ENCODE peak calls at places on chromosomes 7 and 10, in six cellular contexts. One of them, this sample, is unnamed.

GRCh38 chr7:53237344-53237913 is 202.0 kb downstream of the POM121L12 start:
- DNase-seq in H1: no peak
- DNase-seq in AG09319: no peak
- DNase-seq in activated B cell treated with CpG ODN at 0.5 μM for 24 hours: no peak
- DNase-seq in astrocyte of the cerebellum: no peak
- DNase-seq in SK-N-SH: no peak
- DNase-seq in this sample: no peak

GRCh38 chr10:6542999-6543430 is 37.1 kb downstream of the PRKCQ start:
- DNase-seq in astrocyte of the cerebellum: no peak
- DNase-seq in H1: no peak
- DNase-seq in SK-N-SH: no peak
- DNase-seq in activated B cell treated with CpG ODN at 0.5 μM for 24 hours: no peak
- DNase-seq in AG09319: no peak
- DNase-seq in this sample: no peak

GRCh38 chr7:146764458-146764857 is 647.9 kb downstream of the CNTNAP2 start:
- DNase-seq in SK-N-SH: no peak
- DNase-seq in H1: no peak
- DNase-seq in activated B cell treated with CpG ODN at 0.5 μM for 24 hours: no peak
- DNase-seq in astrocyte of the cerebellum: no peak
- DNase-seq in AG09319: no peak
- DNase-seq in this sample: no peak

GRCh38 chr10:133150656-133151055 is 9.4 kb upstream of the KNDC1 start:
- DNase-seq in H1: peak
- DNase-seq in SK-N-SH: no peak
- DNase-seq in activated B cell treated with CpG ODN at 0.5 μM for 24 hours: no peak
- DNase-seq in astrocyte of the cerebellum: no peak
- DNase-seq in AG09319: no peak
- DNase-seq in this sample: peak

GRCh38 chr7:151520419-151521229 is 929 bp upstream of the RHEB start:
- DNase-seq in AG09319: no peak
- DNase-seq in SK-N-SH: peak
- DNase-seq in H1: peak
- DNase-seq in astrocyte of the cerebellum: no peak
- DNase-seq in activated B cell treated with CpG ODN at 0.5 μM for 24 hours: peak
- DNase-seq in this sample: peak

GRCh38 chr10:104109908-104110662 is 11.9 kb upstream of the SFR1 start:
- DNase-seq in AG09319: no peak
- DNase-seq in astrocyte of the cerebellum: no peak
- DNase-seq in activated B cell treated with CpG ODN at 0.5 μM for 24 hours: no peak
- DNase-seq in H1: no peak
- DNase-seq in SK-N-SH: no peak
- DNase-seq in this sample: no peak

GRCh38 chr7:102119925-102120324 is 166.7 kb upstream of the SH2B2 start:
- DNase-seq in SK-N-SH: no peak
- DNase-seq in astrocyte of the cerebellum: no peak
- DNase-seq in H1: no peak
- DNase-seq in activated B cell treated with CpG ODN at 0.5 μM for 24 hours: no peak
- DNase-seq in AG09319: no peak
- DNase-seq in this sample: no peak

GRCh38 chr7:97873606-97874005 is 1.4 kb upstream of the ASNS start:
- DNase-seq in H1: no peak
- DNase-seq in activated B cell treated with CpG ODN at 0.5 μM for 24 hours: no peak
- DNase-seq in astrocyte of the cerebellum: no peak
- DNase-seq in AG09319: no peak
- DNase-seq in SK-N-SH: no peak
- DNase-seq in this sample: no peak

GRCh38 chr7:105107458-105107857 is 93.5 kb downstream of the KMT2E start:
- DNase-seq in activated B cell treated with CpG ODN at 0.5 μM for 24 hours: no peak
- DNase-seq in H1: no peak
- DNase-seq in astrocyte of the cerebellum: no peak
- DNase-seq in AG09319: no peak
- DNase-seq in SK-N-SH: no peak
- DNase-seq in this sample: no peak

GRCh38 chr7:2643386-2644229 is 11.8 kb downstream of the TTYH3 start:
- DNase-seq in astrocyte of the cerebellum: no peak
- DNase-seq in AG09319: no peak
- DNase-seq in SK-N-SH: peak
- DNase-seq in activated B cell treated with CpG ODN at 0.5 μM for 24 hours: no peak
- DNase-seq in H1: no peak
- DNase-seq in this sample: peak

GRCh38 chr10:103592186-103593021 is 98.9 kb downstream of the NEURL1 start:
- DNase-seq in astrocyte of the cerebellum: no peak
- DNase-seq in SK-N-SH: peak
- DNase-seq in activated B cell treated with CpG ODN at 0.5 μM for 24 hours: peak
- DNase-seq in AG09319: no peak
- DNase-seq in H1: peak
- DNase-seq in this sample: peak

GRCh38 chr7:155256761-155257481 is 40.8 kb upstream of the INSIG1 start:
- DNase-seq in SK-N-SH: peak
- DNase-seq in H1: no peak
- DNase-seq in astrocyte of the cerebellum: no peak
- DNase-seq in AG09319: no peak
- DNase-seq in activated B cell treated with CpG ODN at 0.5 μM for 24 hours: no peak
- DNase-seq in this sample: no peak

GRCh38 chr7:98617960-98618418 is 904 bp downstream of the NPTX2 start:
- DNase-seq in astrocyte of the cerebellum: no peak
- DNase-seq in H1: no peak
- DNase-seq in SK-N-SH: peak
- DNase-seq in AG09319: no peak
- DNase-seq in activated B cell treated with CpG ODN at 0.5 μM for 24 hours: no peak
- DNase-seq in this sample: no peak

GRCh38 chr10:127195571-127196226 is 692 bp downstream of the INSYN2A start:
- DNase-seq in AG09319: no peak
- DNase-seq in H1: peak
- DNase-seq in astrocyte of the cerebellum: no peak
- DNase-seq in activated B cell treated with CpG ODN at 0.5 μM for 24 hours: no peak
- DNase-seq in SK-N-SH: peak
- DNase-seq in this sample: no peak

GRCh38 chr10:36888925-36889573 is 236.3 kb upstream of the ANKRD30A start:
- DNase-seq in activated B cell treated with CpG ODN at 0.5 μM for 24 hours: no peak
- DNase-seq in astrocyte of the cerebellum: no peak
- DNase-seq in H1: peak
- DNase-seq in SK-N-SH: peak
- DNase-seq in AG09319: no peak
- DNase-seq in this sample: no peak

GRCh38 chr7:79176859-79177477 is 276.5 kb downstream of the MAGI2 start:
- DNase-seq in astrocyte of the cerebellum: peak
- DNase-seq in activated B cell treated with CpG ODN at 0.5 μM for 24 hours: no peak
- DNase-seq in AG09319: peak
- DNase-seq in SK-N-SH: peak
- DNase-seq in H1: no peak
- DNase-seq in this sample: peak

GRCh38 chr10:89535185-89536012 is at the start of gene SLC16A12:
- DNase-seq in activated B cell treated with CpG ODN at 0.5 μM for 24 hours: no peak
- DNase-seq in H1: peak
- DNase-seq in AG09319: no peak
- DNase-seq in SK-N-SH: peak
- DNase-seq in astrocyte of the cerebellum: no peak
- DNase-seq in this sample: no peak

GRCh38 chr10:91090761-91091529 is 129.5 kb upstream of the PCGF5 start:
- DNase-seq in astrocyte of the cerebellum: peak
- DNase-seq in AG09319: no peak
- DNase-seq in activated B cell treated with CpG ODN at 0.5 μM for 24 hours: no peak
- DNase-seq in H1: no peak
- DNase-seq in SK-N-SH: peak
- DNase-seq in this sample: no peak

GRCh38 chr7:26681819-26682418 is 182.5 kb downstream of the SKAP2 start:
- DNase-seq in H1: no peak
- DNase-seq in astrocyte of the cerebellum: peak
- DNase-seq in activated B cell treated with CpG ODN at 0.5 μM for 24 hours: no peak
- DNase-seq in AG09319: no peak
- DNase-seq in SK-N-SH: peak
- DNase-seq in this sample: no peak

GRCh38 chr10:74825371-74826141 is 844 bp upstream of the KAT6B start:
- DNase-seq in SK-N-SH: peak
- DNase-seq in activated B cell treated with CpG ODN at 0.5 μM for 24 hours: peak
- DNase-seq in H1: peak
- DNase-seq in AG09319: no peak
- DNase-seq in astrocyte of the cerebellum: no peak
- DNase-seq in this sample: no peak

GRCh38 chr10:46019541-46020343 is 10.7 kb downstream of the NCOA4 start:
- DNase-seq in activated B cell treated with CpG ODN at 0.5 μM for 24 hours: no peak
- DNase-seq in H1: no peak
- DNase-seq in AG09319: no peak
- DNase-seq in SK-N-SH: no peak
- DNase-seq in astrocyte of the cerebellum: no peak
- DNase-seq in this sample: peak

GRCh38 chr7:129665013-129665401 is 53.5 kb downstream of the NRF1 start:
- DNase-seq in astrocyte of the cerebellum: peak
- DNase-seq in SK-N-SH: peak
- DNase-seq in activated B cell treated with CpG ODN at 0.5 μM for 24 hours: no peak
- DNase-seq in H1: peak
- DNase-seq in AG09319: peak
- DNase-seq in this sample: no peak

GRCh38 chr7:50166997-50167961 is 74.2 kb upstream of the ZPBP start:
- DNase-seq in activated B cell treated with CpG ODN at 0.5 μM for 24 hours: no peak
- DNase-seq in H1: no peak
- DNase-seq in AG09319: no peak
- DNase-seq in astrocyte of the cerebellum: no peak
- DNase-seq in SK-N-SH: no peak
- DNase-seq in this sample: no peak

DNA sequence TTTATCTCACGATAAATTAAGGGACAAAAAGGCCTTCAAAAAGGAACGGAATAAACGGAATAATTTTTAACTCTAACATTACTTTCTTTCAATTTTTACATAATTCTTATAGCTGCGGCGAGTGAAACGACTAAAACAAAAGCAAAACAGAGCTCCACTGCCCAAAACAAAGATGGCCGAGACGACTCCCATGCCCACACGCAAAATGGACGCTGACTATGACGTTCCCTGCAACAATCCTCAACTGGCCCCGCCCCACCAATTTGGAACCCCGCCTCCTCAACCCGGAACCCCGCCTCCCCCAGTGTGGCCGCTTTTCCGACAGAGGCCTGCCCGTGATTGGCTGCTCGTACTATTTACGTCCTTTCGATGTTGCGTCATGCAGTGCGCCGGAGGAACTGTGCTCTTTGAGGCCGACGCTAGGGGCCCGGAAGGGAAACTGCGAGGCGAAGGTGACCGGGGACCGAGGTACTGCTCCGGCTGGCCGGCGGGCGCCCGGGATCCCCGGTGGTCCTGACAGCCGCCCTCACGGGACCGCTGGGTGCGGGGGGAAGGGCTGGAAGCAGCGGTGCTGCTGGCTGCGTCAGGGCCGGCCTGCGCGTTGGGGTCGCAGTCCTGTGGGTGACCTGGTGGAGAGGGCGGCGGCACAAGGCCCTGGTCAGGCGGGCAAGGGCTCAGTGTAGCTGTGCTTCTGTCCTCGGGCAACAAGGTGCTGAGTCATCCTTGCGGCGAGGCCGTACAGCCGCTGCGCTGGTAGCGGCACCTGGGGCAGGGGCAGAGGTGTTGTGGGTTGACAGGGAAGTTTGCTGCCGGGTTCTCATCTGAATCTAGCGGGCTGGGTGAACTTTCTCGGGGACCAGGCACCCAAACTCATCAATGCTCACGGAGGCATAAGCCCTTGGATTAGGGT is at the start of gene GHITM:
- DNase-seq in astrocyte of the cerebellum: peak
- DNase-seq in AG09319: peak
- DNase-seq in H1: peak
- DNase-seq in activated B cell treated with CpG ODN at 0.5 μM for 24 hours: peak
- DNase-seq in SK-N-SH: peak
- DNase-seq in this sample: peak
- TF ChIP-seq CTCF in astrocyte of the cerebellum: peak
- TF ChIP-seq CTCF in AG09319: peak
- TF ChIP-seq CTCF in H1: peak
- TF ChIP-seq CTCF in activated B cell treated with CpG ODN at 0.5 μM for 24 hours: no peak
- TF ChIP-seq CTCF in SK-N-SH: peak
- TF ChIP-seq CTCF in this sample: peak

DNA sequence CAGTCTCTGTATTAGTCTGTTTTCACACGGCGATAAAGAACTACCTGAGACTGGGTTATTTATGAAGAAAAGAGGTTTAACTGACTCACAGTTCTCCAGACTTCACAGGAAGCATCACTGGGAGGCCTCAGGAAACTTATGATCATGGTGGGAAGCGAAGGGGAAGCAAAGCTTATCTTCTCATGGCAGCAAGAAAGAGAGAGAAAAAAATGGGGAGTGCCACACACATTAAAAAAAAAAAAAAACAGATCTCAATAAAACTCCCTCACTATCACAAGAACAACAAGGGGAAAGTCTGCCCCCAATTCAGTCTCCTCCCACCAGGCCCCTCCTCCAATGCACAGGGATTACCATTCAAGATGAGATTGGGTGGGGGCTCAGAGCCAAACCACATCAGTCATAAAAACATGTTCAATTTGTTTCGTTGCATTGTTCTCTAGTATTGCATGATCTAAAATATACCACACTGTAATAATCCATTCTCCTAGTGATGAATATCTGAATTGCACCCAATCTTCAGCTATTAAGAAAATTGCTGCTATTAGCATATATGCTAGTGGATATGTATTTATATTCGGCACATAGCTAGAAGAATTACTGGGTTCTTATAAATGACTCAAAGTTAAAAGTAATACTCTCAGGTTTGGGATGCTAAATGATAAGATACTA is 328.9 kb upstream of the KCND2 start:
- DNase-seq in activated B cell treated with CpG ODN at 0.5 μM for 24 hours: no peak
- DNase-seq in AG09319: no peak
- DNase-seq in astrocyte of the cerebellum: no peak
- DNase-seq in H1: no peak
- DNase-seq in SK-N-SH: no peak
- DNase-seq in this sample: no peak
- TF ChIP-seq CTCF in activated B cell treated with CpG ODN at 0.5 μM for 24 hours: no peak
- TF ChIP-seq CTCF in AG09319: no peak
- TF ChIP-seq CTCF in astrocyte of the cerebellum: no peak
- TF ChIP-seq CTCF in H1: no peak
- TF ChIP-seq CTCF in SK-N-SH: peak
- TF ChIP-seq CTCF in this sample: no peak

GRCh38 chr10:118587881-118588651 is 7.4 kb downstream of the PRLHR start:
- DNase-seq in astrocyte of the cerebellum: no peak
- DNase-seq in activated B cell treated with CpG ODN at 0.5 μM for 24 hours: no peak
- DNase-seq in AG09319: no peak
- DNase-seq in H1: no peak
- DNase-seq in SK-N-SH: no peak
- DNase-seq in this sample: no peak

GRCh38 chr10:118592675-118593330 is 2.6 kb downstream of the PRLHR start:
- DNase-seq in AG09319: no peak
- DNase-seq in astrocyte of the cerebellum: no peak
- DNase-seq in H1: no peak
- DNase-seq in activated B cell treated with CpG ODN at 0.5 μM for 24 hours: no peak
- DNase-seq in SK-N-SH: no peak
- DNase-seq in this sample: peak

GRCh38 chr10:118594392-118595063 is 920 bp downstream of the PRLHR start:
- DNase-seq in AG09319: no peak
- DNase-seq in H1: peak
- DNase-seq in astrocyte of the cerebellum: peak
- DNase-seq in SK-N-SH: peak
- DNase-seq in activated B cell treated with CpG ODN at 0.5 μM for 24 hours: no peak
- DNase-seq in this sample: no peak

GRCh38 chr10:118585794-118586193 is 9.7 kb downstream of the PRLHR start:
- DNase-seq in H1: no peak
- DNase-seq in AG09319: no peak
- DNase-seq in SK-N-SH: no peak
- DNase-seq in activated B cell treated with CpG ODN at 0.5 μM for 24 hours: no peak
- DNase-seq in astrocyte of the cerebellum: no peak
- DNase-seq in this sample: no peak

GRCh38 chr10:118590334-118590733 is 5.1 kb downstream of the PRLHR start:
- DNase-seq in H1: no peak
- DNase-seq in astrocyte of the cerebellum: no peak
- DNase-seq in SK-N-SH: peak
- DNase-seq in activated B cell treated with CpG ODN at 0.5 μM for 24 hours: no peak
- DNase-seq in AG09319: no peak
- DNase-seq in this sample: peak
- TF ChIP-seq CTCF in H1: no peak
- TF ChIP-seq CTCF in astrocyte of the cerebellum: no peak
- TF ChIP-seq CTCF in SK-N-SH: no peak
- TF ChIP-seq CTCF in activated B cell treated with CpG ODN at 0.5 μM for 24 hours: no peak
- TF ChIP-seq CTCF in AG09319: no peak
- TF ChIP-seq CTCF in this sample: no peak

GRCh38 chr7:149855368-149856305 is 17.5 kb downstream of the ZNF862 start:
- DNase-seq in activated B cell treated with CpG ODN at 0.5 μM for 24 hours: no peak
- DNase-seq in astrocyte of the cerebellum: peak
- DNase-seq in AG09319: no peak
- DNase-seq in H1: no peak
- DNase-seq in SK-N-SH: no peak
- DNase-seq in this sample: no peak
- TF ChIP-seq CTCF in activated B cell treated with CpG ODN at 0.5 μM for 24 hours: no peak
- TF ChIP-seq CTCF in astrocyte of the cerebellum: no peak
- TF ChIP-seq CTCF in AG09319: no peak
- TF ChIP-seq CTCF in H1: no peak
- TF ChIP-seq CTCF in SK-N-SH: no peak
- TF ChIP-seq CTCF in this sample: no peak